ENCODE peak calls at places on chromosomes 1 and 21, in six cellular contexts. E is GM23338, T is PC-3, Z is neuronal stem cell, M is PC-9, S is fibroblast of lung. Y is an unnamed sample.
A peak's percentile ranks its signal among the peaks of the same experiment; 100 is the strongest.

GRCh38 chr1:161941726-161942125 is 81.9 kb downstream of the OLFML2B start:
- DNase-seq in E (no peak), T (no peak), Z (no peak), M (no peak), S (no peak), Y (no peak)

GRCh38 chr1:19033926-19034680 is 77.6 kb upstream of the IFFO2 start:
- DNase-seq in E (no peak), T (peak; percentile 97), Z (no peak), M (peak; percentile 66), S (no peak), Y (peak; percentile 79)

GRCh38 chr21:44532712-44533111 is 7.3 kb downstream of the KRTAP10-1 start:
- DNase-seq in E (no peak), T (no peak), Z (no peak), M (no peak), S (no peak), Y (peak; percentile 32)

GRCh38 chr1:159949891-159950480 is 4.1 kb downstream of the SLAMF9 start:
- DNase-seq in E (no peak), T (no peak), Z (no peak), M (no peak), S (no peak), Y (no peak)

GRCh38 chr1:223714849-223715709 is 2.7 kb downstream of the CAPN2 start:
- DNase-seq in E (peak; percentile 62), T (peak; percentile 97), Z (no peak), M (peak; percentile 89), S (peak; percentile 91), Y (peak; percentile 88)

GRCh38 chr1:160129046-160129445 is 13.5 kb downstream of the ATP1A2 start:
- DNase-seq in E (no peak), T (peak; percentile 19), Z (no peak), M (no peak), S (no peak), Y (peak; percentile 84)

GRCh38 chr1:207962716-207963428 is 51.9 kb upstream of the CD34 start:
- DNase-seq in E (peak; percentile 66), T (no peak), Z (no peak), M (no peak), S (peak; percentile 43), Y (peak; percentile 77)

GRCh38 chr1:174949061-174949460 is 50.7 kb upstream of the CACYBP start:
- DNase-seq in E (no peak), T (no peak), Z (no peak), M (no peak), S (no peak), Y (no peak)

GRCh38 chr1:205042911-205043806 is at the start of gene CNTN2:
- DNase-seq in E (peak; percentile 79), T (no peak), Z (no peak), M (no peak), S (no peak), Y (no peak)

GRCh38 chr1:170670751-170671628 is 7.1 kb downstream of the PRRX1 start:
- DNase-seq in E (peak; percentile 82), T (no peak), Z (no peak), M (no peak), S (peak; percentile 66), Y (no peak)

GRCh38 chr1:207876129-207876528 is 34.8 kb downstream of the CD34 start:
- DNase-seq in E (peak; percentile 42), T (no peak), Z (no peak), M (no peak), S (no peak), Y (peak; percentile 68)

GRCh38 chr1:6819641-6820040 is 34.4 kb downstream of the CAMTA1 start:
- DNase-seq in E (no peak), T (no peak), Z (no peak), M (no peak), S (peak; percentile 20), Y (no peak)

GRCh38 chr1:24199291-24199900 is 12.3 kb upstream of the IFNLR1 start:
- DNase-seq in E (peak; percentile 86), T (peak; percentile 76), Z (peak; percentile 69), M (peak; percentile 53), S (peak; percentile 64), Y (no peak)

GRCh38 chr1:171901245-171901644 is 59.9 kb downstream of the DNM3 start:
- DNase-seq in E (no peak), T (peak; percentile 27), Z (no peak), M (no peak), S (no peak), Y (no peak)

GRCh38 chr1:21321963-21322680 is 31.9 kb upstream of the ECE1 start:
- DNase-seq in E (no peak), T (no peak), Z (no peak), M (no peak), S (no peak), Y (peak; percentile 38)

GRCh38 chr1:43044572-43045361 is 86.1 kb upstream of the SLC2A1 start:
- DNase-seq in E (no peak), T (no peak), Z (no peak), M (no peak), S (no peak), Y (no peak)

GRCh38 chr1:174839211-174839610 is 160.5 kb upstream of the CACYBP start:
- DNase-seq in E (no peak), T (no peak), Z (no peak), M (no peak), S (peak; percentile 30), Y (no peak)

GRCh38 chr1:12422488-12422887 is 192.7 kb downstream of the VPS13D start:
- DNase-seq in E (peak; percentile 37), T (no peak), Z (no peak), M (no peak), S (no peak), Y (no peak)

GRCh38 chr21:17370750-17371325 is 142.0 kb upstream of the CXADR start:
- DNase-seq in E (peak; percentile 59), T (no peak), Z (no peak), M (no peak), S (no peak), Y (no peak)

GRCh38 chr1:160103658-160104519 is 5.5 kb upstream of the IGSF8 start:
- DNase-seq in E (no peak), T (no peak), Z (no peak), M (no peak), S (no peak), Y (peak; percentile 64)

GRCh38 chr1:30704271-30704670 is 19.1 kb downstream of the MATN1 start:
- DNase-seq in E (no peak), T (no peak), Z (no peak), M (no peak), S (no peak), Y (peak; percentile 83)

GRCh38 chr1:206693592-206693991 is 8.9 kb downstream of the MAPKAPK2 start:
- DNase-seq in E (no peak), T (no peak), Z (no peak), M (no peak), S (peak; percentile 31), Y (peak; percentile 92)

GRCh38 chr1:169271094-169271493 is 96.5 kb downstream of the NME7 start:
- DNase-seq in E (peak; percentile 28), T (peak; percentile 50), Z (no peak), M (no peak), S (peak; percentile 31), Y (no peak)

GRCh38 chr1:180611016-180611930 is 20.5 kb upstream of the XPR1 start:
- DNase-seq in E (no peak), T (peak; percentile 25), Z (no peak), M (no peak), S (peak; percentile 39), Y (peak; percentile 84)

GRCh38 chr1:225451840-225452515 is 24.1 kb upstream of the LBR start:
- DNase-seq in E (peak; percentile 50), T (no peak), Z (no peak), M (no peak), S (no peak), Y (no peak)

GRCh38 chr1:102970496-102971078 is 137.7 kb downstream of the COL11A1 start:
- DNase-seq in E (peak; percentile 93), T (peak; percentile 80), Z (peak; percentile 37), M (peak; percentile 11), S (peak; percentile 78), Y (peak; percentile 50)

GRCh38 chr1:64183380-64183984 is 19.9 kb upstream of the UBE2U start:
- DNase-seq in E (peak; percentile 70), T (peak; percentile 47), Z (no peak), M (no peak), S (peak; percentile 55), Y (no peak)

GRCh38 chr1:181080543-181080942 is 8.0 kb upstream of the IER5 start:
- DNase-seq in E (no peak), T (no peak), Z (no peak), M (no peak), S (no peak), Y (no peak)

GRCh38 chr1:42676534-42677087 is 5.6 kb upstream of the YBX1 start:
- DNase-seq in E (no peak), T (no peak), Z (no peak), M (no peak), S (no peak), Y (no peak)

GRCh38 chr1:32200226-32201010 is at the start of gene CCDC28B:
- DNase-seq in E (peak; percentile 92), T (no peak), Z (peak; percentile 79), M (peak; percentile 41), S (peak; percentile 71), Y (peak; percentile 96)

DNA sequence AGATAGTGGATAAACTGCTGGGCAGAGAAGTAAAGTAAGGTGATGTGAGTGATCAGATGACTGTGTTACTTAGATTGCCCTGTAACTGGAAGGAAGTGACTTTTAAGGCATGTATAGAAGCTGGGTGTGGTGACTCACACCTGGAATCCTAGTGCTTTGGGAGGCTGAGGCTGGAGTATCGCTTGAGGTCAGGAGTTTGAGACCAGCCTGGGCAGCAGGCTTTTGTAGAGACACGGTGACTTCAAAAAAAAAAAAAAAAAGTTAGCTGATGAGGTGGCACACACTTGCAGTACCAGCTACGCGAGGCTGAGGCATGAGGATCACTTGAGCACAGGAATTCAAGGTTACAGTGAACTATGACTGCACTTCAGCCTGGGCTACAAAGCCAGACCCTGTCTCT is 2.3 kb upstream of the USP16 start:
- DNase-seq in E (no peak), T (peak; percentile 25), Z (no peak), M (no peak), S (no peak), Y (no peak)
- H3K4me2 ChIP-seq in E (no peak overlapping the region), T (no peak overlapping the region), Z (no peak overlapping the region), M (no peak overlapping the region), S (no peak overlapping the region), Y (no peak overlapping the region)

GRCh38 chr1:93702102-93702827 is 20.6 kb upstream of the BCAR3 start:
- DNase-seq in E (no peak), T (peak; percentile 80), Z (no peak), M (peak; percentile 86), S (peak; percentile 26), Y (no peak)
- H3K27ac ChIP-seq in E (no peak overlapping the region), T (peak overlapping the region; percentile 99), Z (no peak overlapping the region), M (peak overlapping the region; percentile 97), S (peak overlapping the region; percentile 81), Y (peak overlapping the region; percentile 73)

DNA sequence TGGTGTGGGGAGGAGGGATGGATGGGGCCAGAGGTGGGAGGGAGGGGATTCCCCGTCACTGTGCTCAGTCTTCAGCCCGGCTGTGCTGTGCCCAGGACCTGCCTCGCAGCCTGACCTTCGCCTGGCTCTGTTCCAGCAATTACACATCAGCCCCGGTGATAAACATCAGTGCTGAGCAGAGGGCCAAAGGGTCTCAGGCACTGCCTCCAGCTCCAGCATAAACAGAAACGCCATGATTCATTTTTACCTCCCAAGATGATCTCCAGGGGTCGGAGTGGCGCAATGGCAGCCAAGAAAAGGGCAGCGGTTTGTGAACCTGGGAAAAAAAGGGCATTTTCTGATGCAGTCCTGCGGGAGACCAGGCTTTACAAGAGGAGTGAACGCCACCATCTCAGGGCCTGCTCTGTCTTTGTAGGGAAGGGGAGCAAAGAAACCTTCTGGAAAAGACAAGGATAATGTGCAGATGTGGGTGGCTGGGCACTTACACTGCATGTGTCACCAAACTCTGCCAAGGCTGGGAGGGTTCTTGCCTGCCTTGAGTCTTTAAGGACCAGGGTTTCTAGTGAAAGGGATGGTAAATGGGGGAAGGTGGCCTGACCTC is 28.1 kb downstream of the SHISA4 start:
- DNase-seq in E (no peak), T (peak; percentile 46), Z (no peak), M (peak; percentile 74), S (peak; percentile 97), Y (peak; percentile 93)
- H3K4me1 ChIP-seq in E (no peaks in the 10 kb centered on the region), T (no peaks in the 10 kb centered on the region), Z (peaks cover 4% of the 10 kb centered on the region), M (peaks cover 38% of the 10 kb centered on the region), S (peaks cover 26% of the 10 kb centered on the region), Y (peaks cover 46% of the 10 kb centered on the region)

GRCh38 chr1:48979940-48980339 is 203.2 kb upstream of the BEND5 start:
- DNase-seq in E (no peak), T (no peak), Z (no peak), M (no peak), S (no peak), Y (no peak)
- H3K4me2 ChIP-seq in E (no peak overlapping the region), T (no peak overlapping the region), Z (no peak overlapping the region), M (no peak overlapping the region), S (no peak overlapping the region), Y (no peak overlapping the region)